ENCODE peak calls at places on chromosomes 7 and 10, in seven cellular contexts. I is IMR-90; Y is adrenal gland; Z is lower lobe of right lung; J is effector memory CD4-positive, alpha-beta T cell; S is body of pancreas; C is psoas muscle. U is an unnamed sample. For H3K27me3, the result is how much of the 10 kb centered on the place peaks cover.

GRCh38 chr10:35642023-35642792 is at the start of gene FZD8:
- DNase-seq in I (peak), Y (peak), Z (peak), J (peak), S (peak), C (peak), U (peak)

GRCh38 chr7:139022286-139022685 is 13.6 kb downstream of the ZC3HAV1L start:
- DNase-seq in I (no peak), Y (no peak), Z (no peak), J (no peak), S (no peak), C (no peak), U (no peak)

GRCh38 chr7:75772081-75773077 is at the start of gene CCL26:
- DNase-seq in I (peak), Y (peak), Z (no peak), J (no peak), S (peak), C (peak), U (peak)

GRCh38 chr10:47370015-47370767 is 13.9 kb downstream of the ZNF488 start:
- DNase-seq in I (no peak), Y (no peak), Z (no peak), J (no peak), S (no peak), C (no peak), U (no peak)

GRCh38 chr7:33418251-33418701 is 288.9 kb downstream of the BBS9 start:
- DNase-seq in I (peak), Y (no peak), Z (no peak), J (no peak), S (no peak), C (no peak), U (no peak)

GRCh38 chr10:125850766-125851731 is 27.7 kb downstream of the BCCIP start:
- DNase-seq in I (no peak), Y (no peak), Z (no peak), J (no peak), S (no peak), C (no peak), U (no peak)

GRCh38 chr10:43225787-43226153 is 41.1 kb downstream of the RASGEF1A start:
- DNase-seq in I (no peak), Y (peak), Z (peak), J (no peak), S (peak), C (peak), U (no peak)

GRCh38 chr7:156493942-156494341 is 146.6 kb upstream of the RNF32 start:
- DNase-seq in I (peak), Y (no peak), Z (no peak), J (no peak), S (no peak), C (no peak), U (peak)

GRCh38 chr10:29102233-29102632 is 186.6 kb upstream of the LYZL1 start:
- DNase-seq in I (no peak), Y (no peak), Z (no peak), J (no peak), S (peak), C (no peak), U (no peak)

GRCh38 chr7:36794689-36795088 is 70.4 kb upstream of the AOAH start:
- DNase-seq in I (no peak), Y (no peak), Z (no peak), J (no peak), S (peak), C (no peak), U (no peak)

GRCh38 chr7:100446040-100446439 is 9.7 kb upstream of the PPP1R35 start:
- DNase-seq in I (peak), Y (no peak), Z (no peak), J (no peak), S (no peak), C (no peak), U (no peak)

GRCh38 chr10:47330804-47331203 is 8.6 kb downstream of the GDF2 start:
- DNase-seq in I (no peak), Y (peak), Z (no peak), J (no peak), S (peak), C (no peak), U (no peak)

GRCh38 chr7:71408276-71408675 is 276.3 kb downstream of the GALNT17 start:
- DNase-seq in I (no peak), Y (no peak), Z (no peak), J (no peak), S (no peak), C (no peak), U (no peak)

GRCh38 chr10:80924063-80924952 is 386.6 kb downstream of the SH2D4B start:
- DNase-seq in I (peak), Y (peak), Z (no peak), J (no peak), S (peak), C (no peak), U (peak)

GRCh38 chr10:48246501-48246900 is 28.0 kb downstream of the FRMPD2 start:
- DNase-seq in I (no peak), Y (no peak), Z (no peak), J (no peak), S (no peak), C (no peak), U (no peak)

GRCh38 chr7:133481676-133482075 is 228.8 kb downstream of the EXOC4 start:
- DNase-seq in I (peak), Y (peak), Z (no peak), J (no peak), S (no peak), C (no peak), U (peak)

GRCh38 chr7:152663926-152664325 is 12.0 kb downstream of the XRCC2 start:
- DNase-seq in I (no peak), Y (no peak), Z (no peak), J (no peak), S (no peak), C (no peak), U (no peak)

GRCh38 chr7:16171928-16172327 is 249.4 kb downstream of the CRPPA start:
- DNase-seq in I (peak), Y (no peak), Z (no peak), J (no peak), S (no peak), C (no peak), U (no peak)

GRCh38 chr7:78734626-78735025 is 718.8 kb downstream of the MAGI2 start:
- DNase-seq in I (no peak), Y (no peak), Z (no peak), J (no peak), S (no peak), C (no peak), U (no peak)

GRCh38 chr7:28755255-28755654 is 202.9 kb downstream of the TRIL start:
- DNase-seq in I (peak), Y (no peak), Z (no peak), J (no peak), S (no peak), C (no peak), U (peak)

GRCh38 chr10:123136221-123136805 is 543 bp downstream of the HMX3 start:
- DNase-seq in I (no peak), Y (no peak), Z (no peak), J (no peak), S (no peak), C (no peak), U (peak)

GRCh38 chr10:123134058-123134914 is 1.5 kb upstream of the HMX3 start:
- DNase-seq in I (no peak), Y (no peak), Z (no peak), J (no peak), S (no peak), C (no peak), U (no peak)

GRCh38 chr10:123136806-123137642 is 1.3 kb downstream of the HMX3 start:
- DNase-seq in I (no peak), Y (no peak), Z (no peak), J (no peak), S (peak), C (no peak), U (peak)

GRCh38 chr10:123134915-123135414 is 805 bp upstream of the HMX3 start:
- DNase-seq in I (no peak), Y (no peak), Z (no peak), J (no peak), S (no peak), C (no peak), U (no peak)

GRCh38 chr10:123135415-123136141 is at the start of gene HMX3:
- DNase-seq in I (peak), Y (no peak), Z (no peak), J (no peak), S (no peak), C (no peak), U (peak)
- H3K27me3 ChIP-seq in I (half or more), Y (half or more), Z (half or more), J (half or more), S (under half), C (half or more), U (under half)

GRCh38 chr10:44372181-44372580 is 12.7 kb downstream of the CXCL12 start:
- DNase-seq in I (no peak), Y (no peak), Z (no peak), J (no peak), S (no peak), C (no peak), U (no peak)

GRCh38 chr10:44369296-44369695 is 15.6 kb downstream of the CXCL12 start:
- DNase-seq in I (peak), Y (no peak), Z (no peak), J (no peak), S (no peak), C (no peak), U (no peak)

GRCh38 chr10:44366936-44367630 is 17.8 kb downstream of the CXCL12 start:
- DNase-seq in I (peak), Y (no peak), Z (no peak), J (no peak), S (peak), C (no peak), U (no peak)

GRCh38 chr10:44370731-44371248 is 14.1 kb downstream of the CXCL12 start:
- DNase-seq in I (no peak), Y (no peak), Z (no peak), J (no peak), S (no peak), C (no peak), U (no peak)

DNA sequence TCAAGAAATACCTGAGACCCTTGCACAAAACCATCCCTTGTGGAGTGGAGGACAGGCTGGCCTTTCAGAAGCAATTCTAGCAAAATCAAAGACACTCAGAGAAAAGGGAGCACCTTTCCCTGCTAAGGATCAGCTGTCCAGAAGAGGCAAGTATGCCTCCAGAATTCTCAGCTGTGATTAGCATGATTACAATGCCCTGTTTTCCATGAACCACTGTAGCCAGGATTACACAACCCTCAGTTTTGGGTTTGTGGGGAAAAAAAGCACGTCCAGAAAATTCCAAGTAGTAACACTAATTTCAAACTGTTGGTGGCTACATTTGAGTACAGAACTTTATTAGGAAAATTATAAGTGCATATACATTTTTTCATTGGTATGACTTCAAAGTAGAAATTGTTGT is 15.0 kb downstream of the CXCL12 start:
- DNase-seq in I (peak), Y (no peak), Z (no peak), J (no peak), S (no peak), C (no peak), U (no peak)
- H3K27me3 ChIP-seq in I (under half), Y (under half), Z (under half), J (under half), S (under half), C (under half), U (under half)

GRCh38 chr10:90856964-90857634 is 740 bp downstream of the HTR7 start:
- DNase-seq in I (no peak), Y (no peak), Z (no peak), J (no peak), S (no peak), C (no peak), U (no peak)
- H3K27me3 ChIP-seq in I (under half), Y (under half), Z (under half), J (under half), S (under half), C (under half), U (under half)

DNA sequence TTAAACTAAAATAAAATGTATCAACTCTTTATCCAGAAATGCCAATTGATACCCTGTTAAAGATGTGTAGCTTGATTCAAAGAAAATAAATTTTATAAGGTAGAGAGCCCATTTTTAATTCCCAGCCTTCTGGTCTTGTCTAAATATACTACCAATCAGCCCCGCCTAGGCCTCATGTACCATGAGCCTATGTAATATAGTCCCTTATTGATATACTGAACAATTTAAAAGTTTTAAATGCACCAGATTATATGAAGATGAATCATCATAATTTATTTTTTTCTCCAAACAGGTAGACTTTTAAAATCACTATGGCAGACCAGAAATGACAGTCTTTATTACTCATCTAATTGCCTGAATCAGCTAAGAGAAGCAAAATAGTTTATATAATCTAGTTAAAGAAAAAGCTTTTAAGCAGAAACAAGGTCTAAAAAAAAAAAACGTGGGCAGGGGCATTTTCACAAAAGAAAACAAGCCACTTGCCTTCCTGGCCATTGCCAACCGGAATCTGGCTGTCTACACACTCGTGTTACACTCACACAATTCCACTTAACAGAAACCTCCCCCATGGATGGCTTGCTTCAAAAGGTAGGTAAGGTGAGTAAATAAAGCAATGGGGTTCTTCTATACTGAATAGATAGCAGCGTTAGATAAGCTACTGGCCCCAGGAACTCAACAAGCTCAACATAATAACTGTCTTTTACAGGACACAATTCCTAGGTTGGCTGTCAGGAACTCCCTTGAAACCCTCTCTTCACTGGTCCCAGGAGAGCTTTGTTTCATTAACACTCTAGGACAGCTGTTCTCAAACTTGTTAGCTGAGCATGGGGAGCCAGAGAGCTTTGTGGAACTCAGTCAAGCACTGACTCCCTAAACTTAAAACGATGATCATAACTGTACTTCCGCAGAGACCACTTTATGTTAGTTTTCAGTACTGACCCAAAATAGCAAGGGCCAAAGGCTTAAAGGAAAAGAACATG is 37.2 kb downstream of the RAPGEF5 start:
- DNase-seq in I (no peak), Y (no peak), Z (no peak), J (no peak), S (no peak), C (no peak), U (no peak)
- H3K27me3 ChIP-seq in I (under half), Y (under half), Z (under half), J (under half), S (under half), C (under half), U (under half)

GRCh38 chr10:70285432-70285831 is 1.6 kb upstream of the NPFFR1 start:
- DNase-seq in I (no peak), Y (no peak), Z (no peak), J (no peak), S (no peak), C (no peak), U (no peak)
- H3K27me3 ChIP-seq in I (half or more), Y (under half), Z (under half), J (under half), S (under half), C (under half), U (under half)

GRCh38 chr10:69752491-69752890 is 49.2 kb upstream of the COL13A1 start:
- DNase-seq in I (no peak), Y (no peak), Z (no peak), J (no peak), S (no peak), C (no peak), U (no peak)
- H3K27me3 ChIP-seq in I (under half), Y (under half), Z (under half), J (under half), S (under half), C (under half), U (under half)

GRCh38 chr10:129967579-129968019 is 3.5 kb upstream of the EBF3 start:
- DNase-seq in I (no peak), Y (no peak), Z (peak), J (no peak), S (no peak), C (no peak), U (no peak)

GRCh38 chr10:129965940-129966339 is 1.9 kb upstream of the EBF3 start:
- DNase-seq in I (no peak), Y (no peak), Z (peak), J (no peak), S (no peak), C (no peak), U (no peak)

GRCh38 chr10:129966370-129966769 is 2.3 kb upstream of the EBF3 start:
- DNase-seq in I (no peak), Y (no peak), Z (no peak), J (no peak), S (no peak), C (no peak), U (no peak)

GRCh38 chr10:129968020-129968861 is 4.2 kb upstream of the EBF3 start:
- DNase-seq in I (no peak), Y (no peak), Z (peak), J (no peak), S (no peak), C (no peak), U (no peak)

DNA sequence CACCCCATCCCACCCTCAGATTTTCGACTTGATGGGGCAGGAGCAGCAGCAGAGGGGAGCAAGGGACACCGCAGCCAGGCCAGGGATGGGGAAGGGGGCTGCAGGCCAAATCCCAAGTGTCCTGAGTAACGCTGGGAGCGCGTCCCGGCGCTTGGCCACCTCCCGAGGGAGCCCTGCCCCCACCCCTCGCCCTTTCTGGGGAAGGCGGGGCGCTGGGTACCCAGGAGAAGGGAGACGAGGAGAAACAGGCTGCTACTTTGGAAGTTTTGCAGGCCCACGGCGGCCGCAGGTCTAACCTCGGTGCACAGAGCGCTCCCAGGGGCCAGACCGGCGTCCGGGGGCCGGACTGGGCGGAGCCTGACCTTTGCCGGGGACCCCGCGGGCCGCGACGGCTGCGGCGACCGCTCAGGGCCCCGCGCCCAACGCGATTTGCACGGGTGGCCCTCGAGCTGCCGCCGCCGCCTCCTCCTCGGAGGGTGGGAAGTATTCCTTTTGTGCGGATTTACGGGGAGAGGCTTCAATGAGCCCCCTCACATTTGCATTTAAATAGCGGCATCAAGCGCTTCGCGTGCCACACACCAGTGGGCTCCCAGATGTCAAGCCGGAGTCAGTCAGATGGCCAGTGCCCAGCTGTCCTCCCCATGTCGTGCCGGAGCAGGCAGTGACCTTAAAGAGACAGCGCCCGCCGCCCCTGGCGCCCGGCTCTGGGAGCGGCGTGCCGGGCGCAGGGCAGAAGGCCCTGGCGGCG is 2.9 kb upstream of the EBF3 start:
- DNase-seq in I (no peak), Y (no peak), Z (peak), J (no peak), S (no peak), C (no peak), U (no peak)
- H3K27me3 ChIP-seq in I (half or more), Y (half or more), Z (half or more), J (half or more), S (under half), C (under half), U (under half)

DNA sequence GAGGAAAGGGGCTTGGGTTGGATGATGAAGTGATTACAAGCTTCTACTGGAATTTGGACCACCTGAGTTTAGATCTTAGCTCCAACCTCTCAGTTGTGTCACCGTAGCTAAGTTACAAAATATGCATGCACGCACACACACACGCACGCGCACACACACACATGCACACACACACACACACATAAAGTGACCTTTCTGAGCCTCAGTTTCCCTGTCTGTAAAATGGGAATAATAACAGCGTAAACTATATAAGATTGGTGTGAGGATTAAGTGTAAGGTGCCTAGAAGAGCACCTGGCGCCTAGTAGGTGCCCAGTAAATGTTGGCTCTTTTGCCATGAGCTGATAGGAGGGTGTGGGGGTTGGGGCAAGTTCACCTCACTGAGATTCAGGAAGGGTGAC is 12.6 kb upstream of the AQP1 start:
- DNase-seq in I (no peak), Y (no peak), Z (no peak), J (no peak), S (no peak), C (no peak), U (no peak)
- H3K27me3 ChIP-seq in I (under half), Y (under half), Z (under half), J (under half), S (under half), C (under half), U (under half)

U was measured in MG63.